ENCODE peak calls at places on chromosomes 3 and 15, in four cellular contexts. K, R, C and O are unnamed samples.

GRCh38 chr3:25493786-25494185 is 65.7 kb downstream of the RARB start:
- DNase-seq in R (peak), K (no peak), C (peak), O (peak)

GRCh38 chr3:184710870-184711365 is 946 bp downstream of the MAGEF1 start:
- DNase-seq in R (no peak), C (peak), K (no peak), O (no peak)

GRCh38 chr3:46847744-46848143 is 15.5 kb downstream of the MYL3 start:
- DNase-seq in R (no peak), C (no peak), K (no peak), O (no peak)

GRCh38 chr15:58243083-58243482 is 104.9 kb downstream of the AQP9 start:
- DNase-seq in C (no peak), R (no peak), K (no peak), O (no peak)

GRCh38 chr3:183287301-183287971 is 34.4 kb downstream of the B3GNT5 start:
- DNase-seq in R (no peak), K (no peak), C (peak), O (peak)

GRCh38 chr3:126983653-126984390 is 907 bp downstream of the PLXNA1 start:
- DNase-seq in R (no peak), K (peak), C (peak), O (peak)

GRCh38 chr3:55173504-55173903 is 245.6 kb upstream of the LRTM1 start:
- DNase-seq in R (no peak), K (no peak), C (no peak), O (no peak)

GRCh38 chr15:25504307-25504706 is 65.5 kb upstream of the UBE3A start:
- DNase-seq in R (no peak), C (peak), K (no peak), O (peak)

GRCh38 chr3:186109897-186110803 is 1.3 kb upstream of the ETV5 start:
- DNase-seq in K (peak), R (peak), C (peak), O (peak)

GRCh38 chr15:46685096-46685495 is 1032.2 kb upstream of the SEMA6D start:
- DNase-seq in C (no peak), R (no peak), K (no peak), O (no peak)

GRCh38 chr3:144677118-144677517 is 705.5 kb downstream of the DIPK2A start:
- DNase-seq in K (no peak), R (no peak), C (peak), O (peak)

GRCh38 chr15:73982251-73982962 is 9.7 kb downstream of the STOML1 start:
- DNase-seq in C (peak), R (no peak), K (no peak), O (peak)

GRCh38 chr15:80976851-80977250 is 12.8 kb downstream of the MESD start:
- DNase-seq in R (no peak), K (no peak), C (no peak), O (no peak)

GRCh38 chr15:80974914-80975313 is 14.7 kb downstream of the MESD start:
- DNase-seq in K (no peak), C (no peak), R (no peak), O (no peak)

GRCh38 chr15:80979538-80980200 is 9.9 kb downstream of the MESD start:
- DNase-seq in C (no peak), R (no peak), K (no peak), O (no peak)

GRCh38 chr15:80978685-80979084 is 10.9 kb downstream of the MESD start:
- DNase-seq in R (no peak), C (no peak), K (no peak), O (peak)

GRCh38 chr15:80977627-80978036 is 12.0 kb downstream of the MESD start:
- DNase-seq in K (peak), R (peak), C (peak), O (peak)
- TF ChIP-seq CTCF in K (peak), R (peak), C (peak), O (peak)

GRCh38 chr3:58434511-58434910 is 879 bp upstream of the PDHB start:
- DNase-seq in C (no peak), R (no peak), K (no peak), O (no peak)
- H3K4me3 ChIP-seq in C (no peak), R (no peak), K (no peak), O (no peak)

DNA sequence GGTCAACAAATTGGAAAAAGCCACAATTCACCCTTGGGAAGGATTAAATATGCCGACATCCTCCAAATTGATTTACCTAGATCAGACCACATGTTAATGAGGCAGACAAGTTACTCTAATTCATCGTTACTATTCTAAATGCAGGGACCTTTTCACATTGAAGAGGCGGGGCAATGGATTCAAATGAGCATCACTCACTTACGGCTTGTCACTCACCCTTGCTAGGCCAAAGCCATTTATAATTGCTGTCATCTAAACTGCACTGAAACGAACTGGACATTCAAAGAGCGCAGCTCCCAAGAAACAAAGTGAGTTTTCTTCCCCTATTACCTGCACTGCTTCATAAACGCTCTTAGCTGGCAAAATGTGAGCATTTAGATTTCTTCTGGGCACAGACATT is 313.9 kb downstream of the WDR72 start:
- DNase-seq in C (no peak), K (no peak), R (no peak), O (no peak)
- TF ChIP-seq CTCF in C (no peak), K (no peak), R (no peak), O (no peak)

GRCh38 chr3:141051641-141052569 is 758 bp downstream of the SPSB4 start:
- DNase-seq in K (peak), C (peak), R (no peak), O (peak)
- H3K4me3 ChIP-seq in K (peak), C (no peak), R (peak), O (peak)

DNA sequence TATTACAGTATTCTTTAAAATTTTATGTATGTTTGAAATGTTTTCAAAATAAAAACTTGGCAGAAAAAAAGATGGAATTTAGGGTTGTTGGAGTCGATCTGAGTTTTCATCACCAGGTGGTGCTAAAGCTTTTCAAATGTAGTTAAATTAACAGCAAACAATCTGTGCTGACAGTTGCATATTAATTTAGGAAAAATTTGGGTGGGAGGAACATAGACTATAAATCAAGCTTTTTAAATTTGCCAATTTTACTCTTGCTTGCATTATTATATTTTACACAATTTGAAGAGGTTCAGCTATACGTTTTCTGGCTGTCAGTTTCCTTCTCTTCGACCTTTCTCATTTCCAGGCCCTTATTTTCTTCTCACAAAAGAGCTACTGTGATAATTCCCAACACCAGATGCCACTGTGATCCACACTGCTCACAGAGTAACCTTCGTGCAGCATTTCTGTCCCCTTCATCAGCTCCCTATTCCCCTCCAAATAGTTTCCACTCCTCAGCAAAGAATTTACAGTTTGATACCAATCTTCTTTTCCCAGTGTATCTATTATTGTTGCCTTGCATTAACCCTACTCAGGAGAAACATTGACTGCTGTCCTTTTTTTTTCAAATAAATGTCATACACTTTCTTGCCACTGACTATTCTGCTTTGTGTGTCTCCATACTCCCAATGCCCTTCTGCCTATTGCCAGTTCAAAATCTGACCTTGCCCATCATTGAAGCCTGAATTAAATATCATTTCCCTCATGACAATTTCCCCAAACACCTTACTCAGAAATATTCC is 53.4 kb upstream of the EIF5A2 start:
- DNase-seq in R (no peak), K (no peak), C (peak), O (peak)
- TF ChIP-seq CTCF in R (peak), K (peak), C (peak), O (peak)

GRCh38 chr15:41241251-41241964 is 10.3 kb downstream of the CHP1 start:
- DNase-seq in C (peak), R (no peak), K (no peak), O (peak)
- H3K4me3 ChIP-seq in C (no peak), R (no peak), K (no peak), O (no peak)

GRCh38 chr3:194009892-194010533 is 125.9 kb upstream of the HES1 start:
- DNase-seq in K (no peak), R (no peak), C (no peak), O (no peak)

GRCh38 chr3:194007598-194008337 is 128.2 kb upstream of the HES1 start:
- DNase-seq in C (no peak), K (no peak), R (no peak), O (no peak)

GRCh38 chr3:194009019-194009418 is 126.9 kb upstream of the HES1 start:
- DNase-seq in R (no peak), K (no peak), C (no peak), O (no peak)

GRCh38 chr3:194003128-194004057 is 132.6 kb upstream of the HES1 start:
- DNase-seq in C (peak), K (peak), R (peak), O (peak)

DNA sequence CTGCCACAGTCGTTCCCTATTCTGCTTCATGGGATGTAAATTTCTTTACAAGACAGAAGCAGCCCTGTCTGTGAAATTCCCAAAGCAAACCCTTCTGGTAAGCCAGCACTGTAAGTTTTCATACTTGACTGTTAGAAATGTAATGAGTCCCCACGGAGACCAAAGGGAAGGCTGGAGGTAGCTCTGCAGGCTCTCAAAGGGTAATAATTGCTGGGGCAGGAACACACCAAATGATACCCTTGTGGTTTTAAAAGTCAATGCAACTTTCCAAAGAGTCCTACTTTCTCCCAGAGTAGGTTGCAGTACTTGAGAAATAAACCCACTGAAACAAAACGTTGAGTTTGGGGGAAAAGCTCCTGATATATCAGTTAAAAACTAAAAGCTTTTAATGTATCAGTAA is 129.8 kb upstream of the HES1 start:
- DNase-seq in C (no peak), R (no peak), K (no peak), O (peak)
- TF ChIP-seq CTCF in C (no peak), R (no peak), K (no peak), O (no peak)

DNA sequence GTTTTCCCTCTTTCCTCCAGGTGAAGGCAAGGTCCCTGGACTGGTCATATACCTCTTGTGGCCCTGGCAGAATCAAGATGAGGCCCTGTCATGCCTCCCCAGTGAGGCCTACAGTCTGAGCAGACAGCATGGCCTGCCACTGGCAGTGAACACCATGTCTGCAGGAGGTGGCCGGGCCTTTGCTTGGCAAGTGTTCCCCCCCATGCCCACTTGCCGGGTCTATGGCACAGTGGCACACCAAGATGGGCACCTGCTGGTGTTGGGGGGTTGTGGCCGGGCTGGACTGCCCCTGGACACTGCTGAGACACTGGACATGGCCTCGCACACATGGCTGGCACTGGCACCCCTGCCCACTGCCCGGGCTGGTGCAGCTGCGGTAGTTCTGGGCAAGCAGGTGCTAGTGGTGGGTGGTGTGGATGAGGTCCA is 1.2 kb downstream of the KLHDC8B start:
- DNase-seq in R (no peak), K (no peak), C (no peak), O (no peak)
- H3K4me3 ChIP-seq in R (no peak), K (no peak), C (peak), O (peak)

GRCh38 chr3:179141890-179142289 is 6.3 kb upstream of the PIK3CA start:
- DNase-seq in R (no peak), C (no peak), K (no peak), O (no peak)
- TF ChIP-seq CTCF in R (no peak), C (no peak), K (no peak), O (no peak)